ENCODE peak calls at places on chromosomes 3 and 15, in four cellular contexts. O is cardiac muscle cell, W is Peyer's patch, S is CD14-positive monocyte. V is an unnamed sample.

GRCh38 chr3:29827756-29828155 is 546.9 kb downstream of the RBMS3 start:
- DNase-seq in O (no peak), W (no peak), S (no peak), V (no peak)

GRCh38 chr3:124837730-124838186 is 49.4 kb downstream of the ITGB5 start:
- DNase-seq in O (no peak), W (peak), S (no peak), V (no peak)

GRCh38 chr15:99073008-99073714 is 31.7 kb upstream of the SYNM start:
- DNase-seq in O (no peak), W (no peak), S (no peak), V (no peak)

GRCh38 chr15:39788800-39789565 is 6.3 kb upstream of the FSIP1 start:
- DNase-seq in O (no peak), W (no peak), S (no peak), V (no peak)

GRCh38 chr3:41239587-41239986 is 40.3 kb downstream of the CTNNB1 start:
- DNase-seq in O (no peak), W (no peak), S (no peak), V (no peak)

GRCh38 chr15:74955796-74956647 is 550 bp downstream of the RPP25 start:
- DNase-seq in O (peak), W (peak), S (peak), V (peak)

GRCh38 chr3:12229896-12230295 is 59.0 kb upstream of the PPARG start:
- DNase-seq in O (no peak), W (peak), S (no peak), V (no peak)

GRCh38 chr15:69648775-69649735 is 196.4 kb downstream of the RPLP1 start:
- DNase-seq in O (no peak), W (no peak), S (no peak), V (no peak)

GRCh38 chr3:14467723-14468620 is 65.6 kb downstream of the SLC6A6 start:
- DNase-seq in O (peak), W (peak), S (no peak), V (peak)

GRCh38 chr3:111846717-111847116 is 12.3 kb upstream of the PHLDB2 start:
- DNase-seq in O (no peak), W (no peak), S (no peak), V (no peak)

GRCh38 chr3:151962891-151963290 is 89.4 kb downstream of the SUCNR1 start:
- DNase-seq in O (no peak), W (no peak), S (no peak), V (no peak)

GRCh38 chr3:171351676-171352075 is 108.5 kb downstream of the TNIK start:
- DNase-seq in O (no peak), W (no peak), S (no peak), V (no peak)

GRCh38 chr15:39275066-39275465 is 305.8 kb upstream of the THBS1 start:
- DNase-seq in O (no peak), W (no peak), S (no peak), V (no peak)

GRCh38 chr15:100713163-100713867 is 110.9 kb downstream of the ASB7 start:
- DNase-seq in O (no peak), W (peak), S (no peak), V (no peak)

GRCh38 chr3:123499316-123499715 is 50.4 kb upstream of the ADCY5 start:
- DNase-seq in O (no peak), W (no peak), S (no peak), V (no peak)

GRCh38 chr3:46995901-46996562 is 16.6 kb downstream of the NBEAL2 start:
- DNase-seq in O (no peak), W (no peak), S (no peak), V (no peak)

GRCh38 chr3:173096994-173097785 is 43.8 kb downstream of the SPATA16 start:
- DNase-seq in O (no peak), W (no peak), S (no peak), V (no peak)

GRCh38 chr15:62824111-62824737 is 218.3 kb upstream of the TPM1 start:
- DNase-seq in O (no peak), W (no peak), S (no peak), V (no peak)

GRCh38 chr15:83210619-83211018 is 3.0 kb upstream of the HDGFL3 start:
- DNase-seq in O (peak), W (no peak), S (no peak), V (no peak)

GRCh38 chr3:186616299-186616617 is 3.4 kb downstream of the AHSG start:
- DNase-seq in O (no peak), W (no peak), S (no peak), V (no peak)
- TF ChIP-seq CTCF in O (no peak), W (no peak), S (no peak), V (no peak)

GRCh38 chr3:10393514-10393913 is 72.6 kb upstream of the SEC13 start:
- DNase-seq in O (no peak), W (no peak), S (no peak), V (no peak)

GRCh38 chr3:10390641-10391373 is 69.9 kb upstream of the SEC13 start:
- DNase-seq in O (no peak), W (no peak), S (no peak), V (no peak)

GRCh38 chr3:10392906-10393461 is 72.1 kb upstream of the SEC13 start:
- DNase-seq in O (no peak), W (no peak), S (no peak), V (no peak)

GRCh38 chr3:10391391-10391790 is 70.5 kb upstream of the SEC13 start:
- DNase-seq in O (no peak), W (no peak), S (no peak), V (no peak)

GRCh38 chr3:10392244-10392643 is 71.3 kb upstream of the SEC13 start:
- DNase-seq in O (peak), W (no peak), S (no peak), V (no peak)
- TF ChIP-seq CTCF in O (peak), W (no peak), S (no peak), V (no peak)

GRCh38 chr3:45783667-45784066 is 12.7 kb downstream of the SLC6A20 start:
- DNase-seq in O (no peak), W (no peak), S (no peak), V (no peak)

GRCh38 chr3:45779746-45780735 is 16.3 kb downstream of the SLC6A20 start:
- DNase-seq in O (no peak), W (peak), S (no peak), V (no peak)

GRCh38 chr3:45782381-45782780 is 14.0 kb downstream of the SLC6A20 start:
- DNase-seq in O (no peak), W (no peak), S (no peak), V (no peak)

GRCh38 chr3:45781271-45781670 is 15.1 kb downstream of the SLC6A20 start:
- DNase-seq in O (no peak), W (no peak), S (no peak), V (no peak)

DNA sequence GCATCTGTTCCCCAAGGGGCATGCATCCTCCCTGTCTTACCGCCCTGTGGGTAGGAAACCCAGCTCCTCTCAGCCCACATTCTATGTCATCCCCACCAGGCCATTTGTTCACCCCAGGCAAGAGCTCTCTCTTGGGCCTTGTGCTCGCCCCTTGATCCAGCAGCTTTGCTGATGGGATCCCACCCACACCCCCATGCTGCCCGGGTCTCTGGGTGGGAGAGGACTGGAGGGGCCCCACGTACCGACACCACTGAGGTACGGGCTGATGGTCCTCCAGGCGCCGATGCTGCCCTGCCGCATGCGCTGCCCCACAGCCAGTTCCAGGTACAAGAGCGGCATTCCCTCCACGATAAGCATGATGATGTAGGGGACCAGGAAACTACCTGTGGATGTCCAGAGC is 14.5 kb downstream of the SLC6A20 start:
- DNase-seq in O (no peak), W (no peak), S (no peak), V (no peak)
- TF ChIP-seq CTCF in O (no peak), W (no peak), S (no peak), V (no peak)

GRCh38 chr3:9914011-9914410 is 2.9 kb upstream of the IL17RC start:
- DNase-seq in O (no peak), W (no peak), S (no peak), V (no peak)

GRCh38 chr3:9914559-9915251 is 2.2 kb upstream of the IL17RC start:
- DNase-seq in O (no peak), W (no peak), S (no peak), V (no peak)

GRCh38 chr3:9916346-9916733 is 558 bp upstream of the IL17RC start:
- DNase-seq in O (no peak), W (no peak), S (no peak), V (no peak)

GRCh38 chr3:9916734-9917680 is at the start of gene IL17RC:
- DNase-seq in O (peak), W (peak), S (peak), V (no peak)

DNA sequence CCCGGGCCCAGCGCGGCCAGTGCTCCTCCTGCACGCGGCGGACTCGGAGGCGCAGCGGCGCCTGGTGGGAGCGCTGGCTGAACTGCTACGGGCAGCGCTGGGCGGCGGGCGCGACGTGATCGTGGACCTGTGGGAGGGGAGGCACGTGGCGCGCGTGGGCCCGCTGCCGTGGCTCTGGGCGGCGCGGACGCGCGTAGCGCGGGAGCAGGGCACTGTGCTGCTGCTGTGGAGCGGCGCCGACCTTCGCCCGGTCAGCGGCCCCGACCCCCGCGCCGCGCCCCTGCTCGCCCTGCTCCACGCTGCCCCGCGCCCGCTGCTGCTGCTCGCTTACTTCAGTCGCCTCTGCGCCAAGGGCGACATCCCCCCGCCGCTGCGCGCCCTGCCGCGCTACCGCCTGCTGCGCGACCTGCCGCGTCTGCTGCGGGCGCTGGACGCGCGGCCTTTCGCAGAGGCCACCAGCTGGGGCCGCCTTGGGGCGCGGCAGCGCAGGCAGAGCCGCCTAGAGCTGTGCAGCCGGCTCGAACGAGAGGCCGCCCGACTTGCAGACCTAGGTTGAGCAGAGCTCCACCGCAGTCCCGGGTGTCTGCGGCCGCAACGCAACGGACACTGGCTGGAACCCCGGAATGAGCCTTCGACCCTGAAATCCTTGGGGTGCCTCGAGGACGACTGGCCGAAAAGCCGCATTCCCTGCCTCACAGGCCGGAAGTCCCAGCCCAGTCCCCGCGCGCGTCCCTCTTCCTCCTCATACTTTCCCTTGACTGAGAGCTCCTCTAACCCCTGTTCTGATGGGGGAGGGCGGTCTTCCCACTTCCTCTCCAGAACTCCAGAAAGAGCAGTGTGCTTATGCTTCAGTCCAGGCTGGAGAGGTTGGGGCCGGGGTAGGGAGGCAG is 1.4 kb upstream of the IL17RC start:
- DNase-seq in O (peak), W (peak), S (no peak), V (peak)
- TF ChIP-seq CTCF in O (peak), W (no peak), S (peak), V (no peak)

GRCh38 chr3:34619990-34620389 is 821.6 kb downstream of the PDCD6IP start:
- DNase-seq in O (no peak), W (no peak), S (no peak), V (no peak)
- TF ChIP-seq CTCF in O (no peak), W (no peak), S (no peak), V (no peak)